ENCODE peak calls at places on chromosomes 2 and 18, in four cellular contexts. One of them, this sample, is unnamed.
A peak's percentile ranks its signal among the peaks of the same experiment; 100 is the strongest.

GRCh38 chr2:42243297-42243696 is 74.1 kb downstream of the EML4 start:
- DNase-seq in aorta: no peak
- DNase-seq in KG1: no peak
- DNase-seq in activated CD4-positive, CD25-positive, alpha-beta regulatory T cell: no peak
- DNase-seq in this sample: no peak

GRCh38 chr2:202387608-202388342 is 11.6 kb downstream of the BMPR2 start:
- DNase-seq in KG1: no peak
- DNase-seq in activated CD4-positive, CD25-positive, alpha-beta regulatory T cell: no peak
- DNase-seq in aorta: no peak
- DNase-seq in this sample: no peak

GRCh38 chr2:74436804-74437695 is 4.7 kb downstream of the RTKN start:
- DNase-seq in KG1: no peak
- DNase-seq in activated CD4-positive, CD25-positive, alpha-beta regulatory T cell: no peak
- DNase-seq in aorta: no peak
- DNase-seq in this sample: no peak

GRCh38 chr2:47888581-47889280 is 17.6 kb downstream of the FBXO11 start:
- DNase-seq in activated CD4-positive, CD25-positive, alpha-beta regulatory T cell: no peak
- DNase-seq in KG1: no peak
- DNase-seq in aorta: no peak
- DNase-seq in this sample: no peak

GRCh38 chr2:62196278-62196901 is 475 bp downstream of the B3GNT2 start:
- DNase-seq in activated CD4-positive, CD25-positive, alpha-beta regulatory T cell: peak; percentile 37
- DNase-seq in aorta: peak; percentile 70
- DNase-seq in KG1: no peak
- DNase-seq in this sample: no peak

GRCh38 chr2:10054424-10054823 is 11.1 kb downstream of the KLF11 start:
- DNase-seq in activated CD4-positive, CD25-positive, alpha-beta regulatory T cell: no peak
- DNase-seq in aorta: peak; percentile 30
- DNase-seq in KG1: no peak
- DNase-seq in this sample: no peak

GRCh38 chr2:76050196-76050595 is 339.5 kb upstream of the GCFC2 start:
- DNase-seq in KG1: no peak
- DNase-seq in aorta: no peak
- DNase-seq in activated CD4-positive, CD25-positive, alpha-beta regulatory T cell: no peak
- DNase-seq in this sample: no peak

GRCh38 chr2:136486115-136486514 is 279.2 kb upstream of the THSD7B start:
- DNase-seq in KG1: no peak
- DNase-seq in aorta: no peak
- DNase-seq in activated CD4-positive, CD25-positive, alpha-beta regulatory T cell: no peak
- DNase-seq in this sample: no peak

GRCh38 chr2:100034431-100034830 is 108.0 kb downstream of the AFF3 start:
- DNase-seq in KG1: no peak
- DNase-seq in activated CD4-positive, CD25-positive, alpha-beta regulatory T cell: no peak
- DNase-seq in aorta: no peak
- DNase-seq in this sample: no peak

GRCh38 chr2:230908595-230909191 is 16.3 kb downstream of the GPR55 start:
- DNase-seq in activated CD4-positive, CD25-positive, alpha-beta regulatory T cell: no peak
- DNase-seq in aorta: peak; percentile 15
- DNase-seq in KG1: no peak
- DNase-seq in this sample: peak; percentile 68

GRCh38 chr2:138059967-138060635 is 95.8 kb downstream of the HNMT start:
- DNase-seq in activated CD4-positive, CD25-positive, alpha-beta regulatory T cell: no peak
- DNase-seq in KG1: no peak
- DNase-seq in aorta: peak; percentile 76
- DNase-seq in this sample: no peak

GRCh38 chr18:75554112-75554511 is 126.6 kb upstream of the SMIM21 start:
- DNase-seq in activated CD4-positive, CD25-positive, alpha-beta regulatory T cell: no peak
- DNase-seq in aorta: no peak
- DNase-seq in KG1: no peak
- DNase-seq in this sample: no peak

GRCh38 chr2:71389379-71390072 is 57.9 kb downstream of the ZNF638 start:
- DNase-seq in activated CD4-positive, CD25-positive, alpha-beta regulatory T cell: no peak
- DNase-seq in aorta: no peak
- DNase-seq in KG1: no peak
- DNase-seq in this sample: no peak

GRCh38 chr2:151922845-151923666 is 94.8 kb upstream of the ARL5A start:
- DNase-seq in aorta: peak; percentile 92
- DNase-seq in activated CD4-positive, CD25-positive, alpha-beta regulatory T cell: no peak
- DNase-seq in KG1: peak; percentile 9
- DNase-seq in this sample: peak; percentile 28

GRCh38 chr2:68466361-68466777 is 725 bp downstream of the FBXO48 start:
- DNase-seq in KG1: no peak
- DNase-seq in activated CD4-positive, CD25-positive, alpha-beta regulatory T cell: no peak
- DNase-seq in aorta: no peak
- DNase-seq in this sample: peak; percentile 20

GRCh38 chr18:40006553-40007073 is 1948.4 kb upstream of the PIK3C3 start:
- DNase-seq in KG1: no peak
- DNase-seq in aorta: no peak
- DNase-seq in activated CD4-positive, CD25-positive, alpha-beta regulatory T cell: no peak
- DNase-seq in this sample: no peak

GRCh38 chr2:102975996-102976636 is 214.3 kb downstream of the TMEM182 start:
- DNase-seq in aorta: no peak
- DNase-seq in activated CD4-positive, CD25-positive, alpha-beta regulatory T cell: no peak
- DNase-seq in KG1: peak; percentile 16
- DNase-seq in this sample: no peak

GRCh38 chr2:128185576-128185975 is 94.6 kb downstream of the UGGT1 start:
- DNase-seq in KG1: no peak
- DNase-seq in activated CD4-positive, CD25-positive, alpha-beta regulatory T cell: no peak
- DNase-seq in aorta: no peak
- DNase-seq in this sample: no peak

GRCh38 chr2:37920570-37920969 is 4.5 kb upstream of the RMDN2 start:
- DNase-seq in aorta: no peak
- DNase-seq in KG1: no peak
- DNase-seq in activated CD4-positive, CD25-positive, alpha-beta regulatory T cell: no peak
- DNase-seq in this sample: no peak

GRCh38 chr2:228039752-228040534 is 141.5 kb downstream of the SPHKAP start:
- DNase-seq in aorta: no peak
- DNase-seq in KG1: no peak
- DNase-seq in activated CD4-positive, CD25-positive, alpha-beta regulatory T cell: no peak
- DNase-seq in this sample: no peak